ENCODE peak calls at places on chromosome 16, in four cellular contexts. Z, V, D and U are unnamed samples.

GRCh38 chr16:83577201-83577600 is 230.6 kb upstream of the HSBP1 start:
- DNase-seq in Z (no peak), V (no peak), D (no peak), U (no peak)

GRCh38 chr16:6160871-6161270 is 1063.3 kb upstream of the EEF2KMT start:
- DNase-seq in Z (no peak), V (no peak), D (no peak), U (no peak)

GRCh38 chr16:70685061-70685937 is 554 bp downstream of the MTSS2 start:
- DNase-seq in Z (no peak), V (no peak), D (no peak), U (no peak)

GRCh38 chr16:22815863-22816262 is 1.9 kb downstream of the HS3ST2 start:
- DNase-seq in Z (no peak), V (no peak), D (no peak), U (no peak)

GRCh38 chr16:29824589-29825144 is 4.4 kb downstream of the MVP start:
- DNase-seq in Z (no peak), V (no peak), D (no peak), U (no peak)

GRCh38 chr16:66275795-66276428 is 90.6 kb upstream of the CDH5 start:
- DNase-seq in Z (no peak), V (peak; percentile 54), D (no peak), U (peak; percentile 74)

GRCh38 chr16:10876799-10877341 is at the start of gene CIITA:
- DNase-seq in Z (peak; percentile 73), V (peak; percentile 74), D (peak; percentile 44), U (no peak)

GRCh38 chr16:54431041-54431996 is 144.7 kb upstream of the IRX3 start:
- DNase-seq in Z (no peak), V (no peak), D (no peak), U (no peak)

GRCh38 chr16:74169687-74170522 is 126.7 kb upstream of the PSMD7 start:
- DNase-seq in Z (peak; percentile 32), V (no peak), D (no peak), U (no peak)

GRCh38 chr16:75074920-75075687 is 41.5 kb downstream of the LDHD start:
- DNase-seq in Z (no peak), V (peak; percentile 33), D (no peak), U (no peak)

GRCh38 chr16:31009894-31010293 is 544 bp downstream of the STX1B start:
- DNase-seq in Z (no peak), V (no peak), D (peak; percentile 22), U (no peak)

GRCh38 chr16:15874745-15875314 is 13.6 kb downstream of the CEP20 start:
- DNase-seq in Z (peak; percentile 51), V (peak; percentile 39), D (peak; percentile 44), U (peak; percentile 60)

GRCh38 chr16:50679676-50680555 is 1.2 kb downstream of the SNX20 start:
- DNase-seq in Z (no peak), V (no peak), D (no peak), U (no peak)

GRCh38 chr16:53159781-53160436 is 105.1 kb downstream of the CHD9 start:
- DNase-seq in Z (peak; percentile 32), V (no peak), D (no peak), U (peak; percentile 10)

GRCh38 chr16:84543253-84543652 is 38.8 kb upstream of the MEAK7 start:
- DNase-seq in Z (no peak), V (no peak), D (no peak), U (no peak)

GRCh38 chr16:85773044-85773443 is 22.1 kb upstream of the C16orf74 start:
- DNase-seq in Z (no peak), V (no peak), D (no peak), U (no peak)

GRCh38 chr16:49622084-49622390 is 233.9 kb downstream of the ZNF423 start:
- DNase-seq in Z (no peak), V (no peak), D (no peak), U (no peak)

GRCh38 chr16:82643136-82643535 is 16.4 kb downstream of the CDH13 start:
- DNase-seq in Z (no peak), V (no peak), D (no peak), U (no peak)

GRCh38 chr16:24253192-24253591 is 2.9 kb upstream of the CACNG3 start:
- DNase-seq in Z (peak; percentile 10), V (no peak), D (peak; percentile 47), U (peak; percentile 72)

GRCh38 chr16:23145608-23146007 is 3.6 kb downstream of the USP31 start:
- DNase-seq in Z (no peak), V (no peak), D (no peak), U (no peak)

GRCh38 chr16:85906349-85906748 is 7.4 kb downstream of the IRF8 start:
- DNase-seq in Z (no peak), V (no peak), D (no peak), U (no peak)

GRCh38 chr16:49489686-49490320 is 116.2 kb downstream of the C16orf78 start:
- DNase-seq in Z (no peak), V (no peak), D (no peak), U (no peak)

GRCh38 chr16:51542856-51543510 is 391.9 kb upstream of the SALL1 start:
- DNase-seq in Z (no peak), V (no peak), D (no peak), U (no peak)

GRCh38 chr16:10859650-10860049 is 17.4 kb upstream of the CIITA start:
- DNase-seq in Z (no peak), V (no peak), D (no peak), U (no peak)

GRCh38 chr16:49474741-49475140 is 101.1 kb downstream of the C16orf78 start:
- DNase-seq in Z (no peak), V (no peak), D (no peak), U (no peak)

GRCh38 chr16:24044467-24044866 is 208.7 kb downstream of the PRKCB start:
- DNase-seq in Z (no peak), V (no peak), D (no peak), U (no peak)

GRCh38 chr16:8963010-8963824 is 489 bp downstream of the USP7 start:
- DNase-seq in Z (no peak), V (no peak), D (no peak), U (no peak)

GRCh38 chr16:8961811-8962390 is 1.8 kb downstream of the USP7 start:
- DNase-seq in Z (no peak), V (no peak), D (no peak), U (no peak)

GRCh38 chr16:8960788-8961109 is 3.0 kb downstream of the USP7 start:
- DNase-seq in Z (no peak), V (no peak), D (no peak), U (no peak)

GRCh38 chr16:8963825-8964441 is at the start of gene USP7:
- DNase-seq in Z (peak; percentile 94), V (peak; percentile 93), D (peak; percentile 87), U (peak; percentile 91)

DNA sequence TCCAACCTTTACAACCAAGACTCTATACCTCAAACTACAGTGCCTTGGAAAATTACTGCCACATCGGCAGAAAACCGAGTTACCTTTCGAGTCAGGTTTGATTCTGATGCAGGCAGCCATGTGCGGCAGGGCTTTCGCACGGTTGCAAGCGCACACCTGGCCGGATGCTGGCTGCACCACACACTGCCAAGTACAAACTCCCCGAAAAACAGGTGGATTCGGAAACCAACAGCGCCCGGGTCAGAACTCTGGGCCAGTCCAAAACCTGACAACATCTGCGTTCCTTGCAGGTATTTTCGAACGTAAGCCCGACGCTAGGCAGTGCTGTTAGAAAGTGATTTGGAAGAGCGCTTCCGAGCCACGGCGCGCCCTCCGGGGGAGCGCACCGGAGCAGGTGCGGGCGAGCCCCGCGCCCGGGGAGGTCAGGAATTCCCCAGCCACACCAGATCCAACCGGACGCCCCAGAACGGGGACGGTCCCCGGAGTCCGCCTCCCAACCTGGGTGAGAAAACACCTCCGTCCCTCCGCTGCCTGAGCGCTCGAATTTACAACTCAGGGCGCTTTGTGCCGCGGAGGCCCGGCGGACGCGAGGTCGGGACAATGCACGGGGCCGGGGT is 1.2 kb downstream of the USP7 start:
- DNase-seq in Z (no peak), V (peak; percentile 37), D (no peak), U (no peak)
- TF ChIP-seq CTCF in Z (no peak), V (no peak), D (no peak), U (no peak)

DNA sequence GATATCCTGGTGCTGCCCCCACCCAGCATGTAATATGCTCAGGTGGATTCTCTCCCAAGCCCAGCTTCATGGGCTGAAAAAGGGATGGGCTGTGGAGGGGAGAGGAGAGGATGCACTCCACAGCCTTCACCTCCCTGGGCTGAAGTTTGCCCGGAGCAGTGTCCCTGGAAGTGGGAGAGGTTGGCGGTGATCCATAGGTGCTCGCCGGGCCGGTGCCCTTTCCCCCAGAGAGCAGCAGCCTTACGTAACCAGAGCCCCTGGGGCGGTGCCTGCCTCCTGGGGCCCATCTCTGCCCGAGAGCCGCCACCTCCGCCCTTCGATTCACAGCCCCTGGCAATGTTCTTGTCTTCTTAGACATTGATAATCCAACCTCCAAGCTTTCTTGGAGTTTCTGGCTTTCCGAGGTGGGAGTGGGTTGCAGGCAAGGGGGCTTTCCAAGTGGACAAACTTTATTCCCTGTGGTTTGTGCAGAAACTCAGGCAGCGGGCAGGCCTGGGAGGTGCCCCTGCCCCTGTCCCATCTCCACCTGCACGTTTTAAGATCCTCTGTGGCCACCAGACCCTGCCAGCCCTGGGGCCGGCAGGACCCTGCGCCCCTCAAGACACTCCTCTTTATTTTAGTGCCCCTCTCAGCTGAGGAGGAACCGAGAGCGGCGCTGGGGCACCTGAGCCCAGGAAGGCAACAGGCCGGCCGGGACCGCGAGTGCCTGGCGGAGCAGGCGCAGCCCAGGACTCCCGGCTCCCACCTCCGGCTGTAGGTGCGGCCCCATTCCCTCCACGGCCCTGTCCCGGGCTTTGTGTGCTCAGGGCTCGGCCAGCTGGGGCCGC is 3.1 kb upstream of the WDR90 start:
- DNase-seq in Z (peak; percentile 70), V (no peak), D (no peak), U (no peak)
- H3K4me3 ChIP-seq in Z (peak overlapping the region; percentile 24), V (no peak overlapping the region), D (no peak overlapping the region), U (no peak overlapping the region)

DNA sequence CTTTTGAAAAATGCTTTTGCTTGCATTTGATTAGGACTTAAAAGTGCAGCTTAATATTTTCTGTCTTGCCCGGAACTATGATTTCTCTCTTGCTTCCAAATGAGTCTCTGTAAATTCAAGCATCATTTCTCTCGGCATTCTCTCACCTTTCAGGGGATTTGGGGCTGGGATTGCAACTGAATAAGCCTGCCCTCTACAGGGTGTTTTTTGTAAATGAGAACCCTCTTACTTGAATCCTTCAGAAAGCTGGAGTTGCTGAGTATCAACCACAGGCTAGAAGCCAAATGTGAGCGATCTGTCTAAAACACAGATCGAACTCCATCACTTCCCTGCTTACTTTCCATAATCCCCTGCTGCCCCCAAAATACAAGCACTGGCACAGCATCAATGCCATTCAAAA is 234.6 kb downstream of the TMEM114 start:
- DNase-seq in Z (no peak), V (no peak), D (no peak), U (peak; percentile 8)
- TF ChIP-seq CTCF in Z (no peak), V (no peak), D (no peak), U (peak; percentile 50)

DNA sequence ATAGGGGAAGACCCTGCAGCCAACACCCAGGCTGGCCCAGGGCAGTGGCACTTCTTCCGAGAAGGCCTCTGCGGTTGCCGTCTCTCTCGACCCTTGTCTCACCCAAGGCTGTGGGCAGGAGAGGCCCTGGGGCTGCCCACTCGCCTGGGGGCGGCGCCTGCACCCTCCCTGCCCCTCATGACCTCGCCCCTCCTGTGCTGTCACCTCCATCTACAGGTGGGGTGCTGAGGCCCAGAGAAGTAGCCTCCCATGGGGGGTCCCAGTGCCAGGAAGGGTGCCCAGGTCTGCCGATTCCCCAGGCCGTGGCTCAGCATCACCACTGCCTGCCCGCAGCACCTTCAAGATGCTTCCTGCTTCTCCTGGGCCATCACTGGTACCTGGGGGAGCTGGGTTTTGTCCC is 992 bp downstream of the NLRC3 start:
- DNase-seq in Z (no peak), V (no peak), D (no peak), U (no peak)
- H3K4me3 ChIP-seq in Z (no peak overlapping the region), V (no peak overlapping the region), D (no peak overlapping the region), U (no peak overlapping the region)

GRCh38 chr16:72744064-72744793 is 303.7 kb downstream of the ZFHX3 start:
- DNase-seq in Z (no peak), V (no peak), D (no peak), U (no peak)
- TF ChIP-seq CTCF in Z (no peak), V (no peak), D (no peak), U (no peak)

GRCh38 chr16:14148569-14148968 is 77.5 kb downstream of the MRTFB start:
- DNase-seq in Z (no peak), V (no peak), D (no peak), U (no peak)
- H3K4me3 ChIP-seq in Z (no peak overlapping the region), V (no peak overlapping the region), D (no peak overlapping the region), U (no peak overlapping the region)